ENCODE peak calls at places on chromosomes 6 and 20, in seven cellular contexts. D is Karpas-422, A is HS-5, H is left lobe of liver, O is frontal cortex, U is HCT116, R is COR-L47. T is an unnamed sample.

GRCh38 chr6:31794866-31795615 is 511 bp downstream of the VARS1 start:
- DNase-seq in A (no peak), U (no peak), D (no peak), H (no peak), R (no peak), O (no peak), T (no peak)

GRCh38 chr6:40286027-40286426 is 301.1 kb downstream of the LRFN2 start:
- DNase-seq in D (no peak), R (peak), H (no peak), O (no peak), U (no peak), A (no peak), T (no peak)

GRCh38 chr6:140460267-140460666 is 1085.8 kb upstream of the CITED2 start:
- DNase-seq in U (no peak), O (no peak), D (no peak), H (peak), R (no peak), A (no peak), T (no peak)

GRCh38 chr20:35901678-35902544 is 52.4 kb downstream of the SCAND1 start:
- DNase-seq in D (no peak), O (peak), R (no peak), U (peak), A (peak), H (no peak), T (no peak)

GRCh38 chr6:28267695-28268059 is 734 bp downstream of the ZSCAN26 start:
- DNase-seq in U (no peak), H (no peak), D (no peak), O (no peak), A (no peak), R (no peak), T (no peak)

GRCh38 chr6:6674872-6675271 is 86.4 kb downstream of the LY86 start:
- DNase-seq in U (no peak), A (no peak), D (peak), O (no peak), R (no peak), H (no peak), T (peak)

GRCh38 chr20:10603971-10604864 is 69.6 kb downstream of the JAG1 start:
- DNase-seq in O (no peak), A (peak), R (no peak), D (no peak), H (peak), U (peak), T (no peak)

GRCh38 chr6:1652842-1653241 is 43.1 kb downstream of the FOXC1 start:
- DNase-seq in A (no peak), U (no peak), O (no peak), D (no peak), H (no peak), R (no peak), T (no peak)

GRCh38 chr20:61790116-61790827 is 275.4 kb downstream of the TAF4 start:
- DNase-seq in O (no peak), H (no peak), D (no peak), A (no peak), R (no peak), U (no peak), T (no peak)

GRCh38 chr20:3659492-3660261 is 3.5 kb downstream of the GFRA4 start:
- DNase-seq in U (no peak), A (no peak), D (no peak), H (peak), O (no peak), R (no peak), T (no peak)

GRCh38 chr6:107698146-107698545 is 126.0 kb downstream of the SCML4 start:
- DNase-seq in R (no peak), A (peak), U (no peak), H (no peak), O (no peak), D (no peak), T (no peak)

GRCh38 chr6:7154341-7155139 is 46.8 kb downstream of the RREB1 start:
- DNase-seq in O (no peak), D (no peak), U (no peak), R (no peak), H (no peak), A (no peak), T (no peak)

GRCh38 chr20:16771204-16771603 is 23.0 kb downstream of the OTOR start:
- DNase-seq in H (no peak), O (no peak), U (no peak), A (peak), R (no peak), D (no peak), T (no peak)

GRCh38 chr20:50278684-50279531 is 88.3 kb downstream of the CEBPB start:
- DNase-seq in R (no peak), D (no peak), U (peak), O (no peak), H (peak), A (no peak), T (no peak)

GRCh38 chr6:114049367-114049966 is 78.5 kb upstream of the HDAC2 start:
- DNase-seq in A (no peak), H (no peak), D (no peak), U (peak), R (no peak), O (no peak), T (no peak)

GRCh38 chr20:12956303-12956702 is 52.5 kb upstream of the SPTLC3 start:
- DNase-seq in D (no peak), R (no peak), U (no peak), O (no peak), H (no peak), A (no peak), T (no peak)

GRCh38 chr20:37243937-37244571 is 17.6 kb downstream of the GHRH start:
- DNase-seq in U (no peak), O (no peak), A (no peak), D (no peak), H (peak), R (no peak), T (no peak)

GRCh38 chr20:24990810-24991252 is 1.7 kb downstream of the APMAP start:
- DNase-seq in A (no peak), O (no peak), U (no peak), R (no peak), H (peak), D (no peak), T (peak)

GRCh38 chr20:5402903-5403531 is 86.3 kb upstream of the PROKR2 start:
- DNase-seq in H (no peak), A (no peak), U (no peak), D (peak), O (no peak), R (peak), T (peak)

GRCh38 chr6:14380421-14380820 is 262.8 kb downstream of the CD83 start:
- DNase-seq in A (no peak), H (no peak), U (no peak), D (no peak), R (peak), O (no peak), T (no peak)

GRCh38 chr6:165662041-165662491 is 975 bp downstream of the PDE10A start:
- DNase-seq in D (no peak), U (no peak), O (peak), A (no peak), R (no peak), H (no peak), T (no peak)

GRCh38 chr20:19647992-19648391 is 110.1 kb upstream of the RIN2 start:
- DNase-seq in O (no peak), R (no peak), U (no peak), A (no peak), H (no peak), D (no peak), T (no peak)

GRCh38 chr20:1357921-1358671 is 29.2 kb upstream of the SDCBP2 start:
- DNase-seq in A (no peak), H (no peak), R (no peak), O (no peak), U (no peak), D (no peak), T (no peak)

GRCh38 chr6:73461537-73462350 is at the start of gene MTO1:
- DNase-seq in U (peak), A (peak), D (peak), R (peak), O (peak), H (peak), T (peak)

GRCh38 chr6:127389706-127390105 is 46.3 kb upstream of the ECHDC1 start:
- DNase-seq in A (no peak), U (no peak), O (no peak), H (no peak), R (no peak), D (no peak), T (no peak)

GRCh38 chr20:61933481-61933950 is 132.2 kb downstream of the TAF4 start:
- DNase-seq in A (no peak), O (no peak), H (no peak), R (no peak), D (no peak), U (no peak), T (no peak)

GRCh38 chr20:3798908-3799248 is 2.8 kb downstream of the CDC25B start:
- DNase-seq in A (no peak), R (no peak), O (no peak), H (no peak), U (no peak), D (peak), T (no peak)

GRCh38 chr6:121523628-121524027 is 88.2 kb downstream of the GJA1 start:
- DNase-seq in D (no peak), H (no peak), A (no peak), R (no peak), O (no peak), U (no peak), T (no peak)

GRCh38 chr6:125945378-125946141 is 11.0 kb upstream of the HINT3 start:
- DNase-seq in D (no peak), H (no peak), R (no peak), U (no peak), A (no peak), O (no peak), T (no peak)

GRCh38 chr6:64439274-64439673 is 803.7 kb downstream of the PHF3 start:
- DNase-seq in H (no peak), D (no peak), R (no peak), U (no peak), O (no peak), A (peak), T (no peak)

GRCh38 chr6:71335544-71335943 is 46.9 kb downstream of the OGFRL1 start:
- DNase-seq in D (no peak), U (no peak), R (no peak), H (no peak), O (no peak), A (no peak), T (no peak)